ENCODE peak calls at places on chromosomes 1 and 21, in ten cellular contexts. Y is AG09309, F is upper lobe of right lung, R is neural progenitor cell, D is prostate gland, C is bronchial epithelial cell, E is choroid plexus epithelial cell, J is heart left ventricle, L is transverse colon, H is heart right ventricle. G is an unnamed sample.

GRCh38 chr21:42395910-42396625 is at the start of gene TMPRSS3:
- DNase-seq in E (no peak), Y (no peak), H (no peak), R (no peak), L (peak), C (no peak), J (no peak), D (peak), F (peak), G (no peak)

GRCh38 chr1:12052008-12052573 is 11.0 kb upstream of the TNFRSF8 start:
- DNase-seq in C (peak), E (peak), L (peak), Y (peak), R (no peak), H (peak), J (peak), D (no peak), F (no peak), G (peak)

GRCh38 chr1:216075339-216075738 is 347.9 kb downstream of the USH2A start:
- DNase-seq in R (no peak), L (no peak), E (peak), F (no peak), H (no peak), C (no peak), J (no peak), Y (no peak), D (no peak), G (no peak)

GRCh38 chr1:18178125-18178524 is 70.5 kb downstream of the IGSF21 start:
- DNase-seq in C (no peak), R (no peak), L (no peak), F (no peak), D (no peak), Y (no peak), J (no peak), E (no peak), H (no peak), G (no peak)

GRCh38 chr1:227210604-227211003 is 107.7 kb downstream of the CDC42BPA start:
- DNase-seq in C (no peak), H (no peak), L (no peak), Y (no peak), R (no peak), D (no peak), E (no peak), F (no peak), J (no peak), G (no peak)

GRCh38 chr21:32456497-32456918 is 44.0 kb downstream of the EVA1C start:
- DNase-seq in C (peak), J (no peak), L (no peak), F (no peak), R (no peak), E (peak), Y (no peak), H (no peak), D (peak), G (no peak)

GRCh38 chr1:31181515-31182343 is 58.0 kb downstream of the NKAIN1 start:
- DNase-seq in D (peak), R (peak), E (peak), L (peak), C (no peak), J (peak), H (peak), F (peak), Y (no peak), G (no peak)

GRCh38 chr1:58434587-58434986 is 111.9 kb downstream of the OMA1 start:
- DNase-seq in Y (no peak), J (no peak), H (no peak), D (no peak), F (no peak), R (no peak), C (peak), E (no peak), L (no peak), G (no peak)

GRCh38 chr1:156838972-156839371 is 19.9 kb downstream of the INSRR start:
- DNase-seq in F (no peak), C (no peak), J (no peak), L (no peak), R (peak), Y (no peak), D (no peak), E (peak), H (no peak), G (no peak)

GRCh38 chr1:223234164-223234501 is 91.1 kb upstream of the TLR5 start:
- DNase-seq in L (no peak), R (no peak), C (no peak), F (no peak), H (no peak), J (no peak), Y (no peak), D (no peak), E (no peak), G (no peak)

GRCh38 chr1:157580179-157580827 is 17.6 kb downstream of the FCRL4 start:
- DNase-seq in E (peak), C (peak), J (no peak), L (peak), F (no peak), H (peak), Y (peak), R (peak), D (no peak), G (no peak)

GRCh38 chr1:59879556-59879955 is 47.0 kb downstream of the CYP2J2 start:
- DNase-seq in E (peak), L (peak), C (peak), F (no peak), R (peak), H (peak), J (peak), D (peak), Y (peak), G (peak)

GRCh38 chr1:206587904-206588303 is 24.4 kb downstream of the EIF2D start:
- DNase-seq in H (no peak), D (no peak), C (no peak), Y (no peak), J (no peak), L (no peak), R (peak), E (no peak), F (no peak), G (no peak)

GRCh38 chr1:236394905-236395779 is 1.1 kb downstream of the EDARADD start:
- DNase-seq in Y (no peak), R (peak), F (no peak), L (peak), C (peak), E (peak), H (no peak), J (peak), D (peak), G (no peak)

GRCh38 chr1:225461533-225462428 is 33.9 kb upstream of the LBR start:
- DNase-seq in E (no peak), L (no peak), Y (no peak), R (no peak), C (no peak), H (no peak), D (no peak), J (no peak), F (no peak), G (no peak)

GRCh38 chr21:18249542-18250152 is 5.0 kb downstream of the CHODL start:
- DNase-seq in E (no peak), J (no peak), R (peak), F (no peak), Y (no peak), H (no peak), C (no peak), L (no peak), D (no peak), G (no peak)

GRCh38 chr1:15952317-15953258 is 23.3 kb downstream of the ZBTB17 start:
- DNase-seq in R (peak), H (no peak), J (no peak), F (no peak), Y (peak), E (peak), C (peak), D (no peak), L (no peak), G (no peak)

GRCh38 chr1:15950302-15950701 is 25.6 kb downstream of the ZBTB17 start:
- DNase-seq in E (no peak), D (no peak), J (no peak), R (no peak), L (no peak), Y (no peak), F (no peak), C (no peak), H (no peak), G (no peak)

GRCh38 chr1:15950763-15951295 is 25.1 kb downstream of the ZBTB17 start:
- DNase-seq in D (no peak), L (no peak), J (no peak), F (no peak), C (no peak), R (no peak), Y (peak), E (peak), H (no peak), G (peak)

GRCh38 chr1:15953294-15953771 is 22.6 kb downstream of the ZBTB17 start:
- DNase-seq in R (no peak), D (no peak), F (no peak), H (no peak), Y (no peak), L (no peak), E (peak), J (no peak), C (peak), G (no peak)

GRCh38 chr1:15951341-15952153 is 24.4 kb downstream of the ZBTB17 start:
- DNase-seq in L (no peak), H (no peak), R (no peak), Y (no peak), C (no peak), D (no peak), E (peak), F (no peak), J (no peak), G (no peak)
- TF ChIP-seq CTCF in L (no peak), H (no peak), R (no peak), Y (no peak), C (no peak), D (no peak), E (no peak), F (no peak), J (no peak), G (no peak)

DNA sequence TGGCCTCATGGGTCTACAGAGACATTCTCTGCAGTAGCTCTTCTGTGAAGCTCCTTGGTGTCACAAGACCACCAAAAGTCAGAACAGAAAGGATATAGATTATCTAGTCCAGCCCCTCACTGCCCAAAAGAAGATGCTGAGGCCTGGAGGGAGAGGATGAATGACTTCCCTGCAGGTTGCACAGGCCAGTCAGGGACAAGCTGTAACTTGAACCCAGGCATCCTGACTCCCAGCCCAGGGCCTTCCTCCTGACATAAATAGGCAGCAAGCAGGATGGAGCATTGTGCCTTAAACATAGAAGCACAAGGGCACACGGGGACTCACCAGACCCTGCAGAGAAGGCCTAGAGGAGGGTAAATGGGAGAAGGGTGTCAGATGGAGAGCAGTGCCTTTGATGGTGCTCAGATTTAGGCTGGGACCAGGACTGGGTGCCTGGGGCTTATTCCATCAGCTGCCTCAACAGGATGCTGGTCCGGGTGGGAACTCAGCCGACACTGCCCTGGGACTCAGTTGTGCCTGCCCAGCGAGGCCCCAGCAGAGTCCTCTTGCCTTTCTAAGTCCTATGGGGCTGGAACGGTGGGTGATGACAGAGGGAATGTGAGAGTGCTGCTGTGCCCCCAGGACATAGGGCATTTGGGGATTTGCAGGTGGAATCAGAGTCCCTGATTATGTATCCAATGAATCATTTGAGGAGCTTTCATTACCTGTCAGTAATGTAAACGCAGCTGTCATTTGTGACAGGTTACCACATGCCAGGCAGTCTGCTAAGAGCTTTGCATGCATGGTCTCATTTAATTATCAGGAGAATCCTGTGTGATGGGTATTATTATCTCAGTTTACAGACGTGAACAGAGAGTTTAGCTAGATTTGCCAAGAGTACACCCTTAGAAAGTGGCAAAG is 13.2 kb downstream of the S100A7A start:
- DNase-seq in J (no peak), Y (no peak), F (peak), H (no peak), L (no peak), C (peak), R (no peak), D (no peak), E (no peak), G (peak)
- H3K4me3 ChIP-seq in J (no peak), Y (no peak), F (no peak), H (no peak), L (no peak), C (no peak), R (no peak), D (no peak), E (no peak), G (no peak)

DNA sequence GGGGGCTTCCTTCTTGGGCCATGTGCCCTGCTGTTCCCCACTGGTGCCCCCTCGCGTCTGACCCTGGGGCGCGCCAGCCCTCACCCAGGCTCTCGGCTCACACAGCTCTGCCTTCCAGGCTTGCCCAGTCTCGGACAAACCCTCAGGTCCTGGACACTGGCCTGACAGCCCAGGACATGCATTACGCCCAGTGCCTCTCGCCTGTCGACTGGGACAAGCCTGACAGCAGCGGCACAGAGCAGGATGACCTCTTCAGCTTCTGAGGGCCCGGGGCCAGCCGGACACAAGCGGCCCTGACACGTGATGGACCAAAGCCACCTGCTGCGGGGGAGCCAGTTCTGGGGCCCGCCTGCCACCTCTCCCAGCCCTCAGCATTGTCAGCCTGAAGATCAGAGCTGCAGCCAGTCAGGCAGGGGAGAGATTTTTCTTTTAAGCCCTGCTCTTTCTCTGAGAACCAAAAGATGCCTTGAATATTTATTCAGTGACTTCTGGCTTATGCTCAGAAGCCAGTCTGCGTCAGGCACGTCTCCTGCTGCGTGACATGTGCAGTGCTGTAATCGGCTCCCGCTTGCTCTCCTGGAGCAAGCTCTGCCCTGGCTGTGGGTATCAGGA is 23.4 kb downstream of the LDLRAP1 start:
- DNase-seq in J (peak), L (no peak), R (peak), E (peak), Y (peak), C (peak), H (peak), D (peak), F (no peak), G (no peak)
- TF ChIP-seq CTCF in J (no peak), L (no peak), R (peak), E (peak), Y (peak), C (peak), H (no peak), D (no peak), F (no peak), G (no peak)

GRCh38 chr1:94245747-94246438 is 8.5 kb upstream of the ARHGAP29 start:
- DNase-seq in D (no peak), J (no peak), C (no peak), E (peak), Y (no peak), H (no peak), F (no peak), L (no peak), R (no peak), G (no peak)

GRCh38 chr1:94247146-94248094 is 10.0 kb upstream of the ARHGAP29 start:
- DNase-seq in R (peak), J (peak), H (peak), L (peak), C (no peak), D (peak), Y (no peak), E (peak), F (peak), G (peak)

GRCh38 chr1:94246692-94247145 is 9.3 kb upstream of the ARHGAP29 start:
- DNase-seq in J (peak), Y (no peak), D (no peak), E (no peak), F (no peak), R (peak), C (no peak), L (no peak), H (no peak), G (no peak)

GRCh38 chr1:94243665-94244064 is 6.3 kb upstream of the ARHGAP29 start:
- DNase-seq in R (no peak), D (no peak), C (no peak), H (no peak), L (no peak), Y (no peak), J (no peak), F (no peak), E (no peak), G (no peak)

GRCh38 chr1:94244816-94245215 is 7.4 kb upstream of the ARHGAP29 start:
- DNase-seq in C (no peak), D (no peak), E (no peak), R (no peak), L (no peak), Y (no peak), F (no peak), J (no peak), H (no peak), G (no peak)
- H3K4me3 ChIP-seq in C (no peak), D (no peak), E (no peak), R (no peak), L (no peak), Y (no peak), F (peak), J (peak), H (peak), G (no peak)

GRCh38 chr1:54542962-54543539 is 5.0 kb upstream of the ACOT11 start:
- DNase-seq in C (peak), R (no peak), F (no peak), Y (no peak), J (no peak), E (peak), D (no peak), L (no peak), H (no peak), G (no peak)
- TF ChIP-seq CTCF in C (no peak), R (no peak), F (no peak), Y (no peak), J (no peak), E (no peak), D (no peak), L (no peak), H (no peak), G (no peak)

GRCh38 chr21:46600305-46600704 is 4.6 kb downstream of the S100B start:
- DNase-seq in F (no peak), L (no peak), Y (no peak), J (no peak), C (no peak), R (no peak), E (no peak), H (no peak), D (no peak), G (no peak)

GRCh38 chr21:46597896-46598343 is 7.0 kb downstream of the S100B start:
- DNase-seq in F (no peak), R (no peak), L (no peak), D (no peak), H (no peak), J (no peak), E (no peak), C (no peak), Y (no peak), G (no peak)

GRCh38 chr21:46598563-46599250 is 6.2 kb downstream of the S100B start:
- DNase-seq in Y (no peak), E (no peak), H (no peak), J (no peak), L (no peak), F (no peak), D (no peak), R (no peak), C (no peak), G (no peak)

GRCh38 chr21:46600978-46601377 is 3.9 kb downstream of the S100B start:
- DNase-seq in L (no peak), Y (no peak), C (no peak), E (no peak), R (no peak), F (no peak), J (no peak), D (no peak), H (no peak), G (no peak)

DNA sequence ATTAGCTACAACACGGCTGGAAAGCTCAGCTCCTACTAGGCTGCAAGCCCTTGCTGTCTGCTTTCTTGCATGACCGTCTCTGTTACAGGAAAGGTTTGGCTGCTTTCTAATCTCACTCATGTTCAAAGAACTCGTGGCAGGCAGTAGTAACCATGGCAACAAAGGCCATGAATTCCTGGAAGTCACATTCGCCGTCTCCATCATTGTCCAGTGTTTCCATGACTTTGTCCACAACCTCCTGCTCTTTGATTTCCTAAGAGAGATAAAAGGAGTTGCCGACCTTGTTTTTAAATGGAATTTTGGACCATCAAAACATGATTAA is 5.7 kb downstream of the S100B start:
- DNase-seq in F (no peak), H (peak), D (no peak), E (peak), Y (peak), J (peak), R (peak), C (no peak), L (no peak), G (peak)
- H3K4me3 ChIP-seq in F (no peak), H (no peak), D (no peak), E (no peak), Y (no peak), J (no peak), R (no peak), C (no peak), L (no peak), G (no peak)

GRCh38 chr1:214341918-214342317 is 61.0 kb downstream of the SMYD2 start:
- DNase-seq in C (no peak), E (no peak), L (no peak), Y (no peak), H (no peak), D (no peak), F (no peak), R (no peak), J (no peak), G (no peak)
- TF ChIP-seq CTCF in C (no peak), E (peak), L (no peak), Y (no peak), H (no peak), D (no peak), F (no peak), R (peak), J (no peak), G (no peak)

GRCh38 chr1:221228594-221228993 is 349.4 kb downstream of the HLX start:
- DNase-seq in E (no peak), F (no peak), J (no peak), L (no peak), Y (no peak), H (no peak), C (no peak), D (no peak), R (peak), G (no peak)
- H3K4me3 ChIP-seq in E (no peak), F (no peak), J (no peak), L (no peak), Y (no peak), H (no peak), C (no peak), D (no peak), R (no peak), G (no peak)

G was measured in right atrium auricular region.